ENCODE peak calls at places on chromosomes 12 and 14, in seven cellular contexts. B is uterus, U is ovary, T is adrenal gland, R is esophagus squamous epithelium, J is HCT116, C is suprapubic skin. E is an unnamed sample.
A peak's percentile ranks its signal among the peaks of the same experiment; 100 is the strongest.

GRCh38 chr14:91177073-91177796 is 63.4 kb downstream of the DGLUCY start:
- DNase-seq in B (peak; percentile 46), U (peak; percentile 40), T (peak; percentile 39), R (no peak), J (peak; percentile 31), C (no peak), E (peak; percentile 84)

GRCh38 chr12:4168041-4168440 is 105.5 kb upstream of the CCND2 start:
- DNase-seq in B (no peak), U (no peak), T (no peak), R (no peak), J (no peak), C (no peak), E (no peak)

GRCh38 chr14:87491816-87492215 is 501.2 kb downstream of the GALC start:
- DNase-seq in B (no peak), U (no peak), T (no peak), R (no peak), J (no peak), C (no peak), E (no peak)

GRCh38 chr14:49766839-49767238 is 1.1 kb upstream of the KLHDC2 start:
- DNase-seq in B (no peak), U (no peak), T (peak; percentile 30), R (no peak), J (no peak), C (no peak), E (no peak)

GRCh38 chr14:99971929-99972747 is 93.1 kb upstream of the EVL start:
- DNase-seq in B (no peak), U (no peak), T (no peak), R (no peak), J (no peak), C (no peak), E (peak; percentile 80)

GRCh38 chr14:75399819-75400678 is 27.8 kb upstream of the JDP2 start:
- DNase-seq in B (peak; percentile 74), U (peak; percentile 67), T (peak; percentile 98), R (peak; percentile 51), J (no peak), C (peak; percentile 94), E (peak; percentile 77)

GRCh38 chr12:111034148-111034910 is 114.0 kb upstream of the MYL2 start:
- DNase-seq in B (no peak), U (no peak), T (no peak), R (no peak), J (no peak), C (no peak), E (peak; percentile 45)

GRCh38 chr12:111775205-111776193 is 8.8 kb downstream of the ALDH2 start:
- DNase-seq in B (peak; percentile 82), U (peak; percentile 86), T (peak; percentile 72), R (no peak), J (no peak), C (peak; percentile 88), E (peak; percentile 93)

GRCh38 chr12:175250-175649 is 38.7 kb downstream of the SLC6A12 start:
- DNase-seq in B (no peak), U (no peak), T (no peak), R (no peak), J (no peak), C (no peak), E (no peak)

GRCh38 chr12:15996254-15996653 is 85.1 kb downstream of the DERA start:
- DNase-seq in B (no peak), U (no peak), T (no peak), R (no peak), J (no peak), C (no peak), E (no peak)

GRCh38 chr14:61925732-61926445 is 163.7 kb downstream of the SNAPC1 start:
- DNase-seq in B (no peak), U (no peak), T (no peak), R (no peak), J (no peak), C (no peak), E (no peak)

GRCh38 chr14:49972840-49973239 is 80.0 kb downstream of the ARF6 start:
- DNase-seq in B (peak; percentile 38), U (peak; percentile 47), T (no peak), R (no peak), J (peak; percentile 71), C (no peak), E (no peak)

GRCh38 chr14:89486961-89487360 is 69.9 kb upstream of the FOXN3 start:
- DNase-seq in B (no peak), U (no peak), T (no peak), R (no peak), J (no peak), C (no peak), E (peak; percentile 47)

GRCh38 chr12:104353012-104353981 is 49.8 kb downstream of the EID3 start:
- DNase-seq in B (no peak), U (no peak), T (no peak), R (no peak), J (no peak), C (no peak), E (no peak)

GRCh38 chr12:124742111-124742510 is 121.6 kb downstream of the SCARB1 start:
- DNase-seq in B (no peak), U (no peak), T (no peak), R (no peak), J (no peak), C (no peak), E (no peak)

GRCh38 chr14:76203086-76204001 is 51.6 kb downstream of the GPATCH2L start:
- DNase-seq in B (peak; percentile 55), U (peak; percentile 50), T (peak; percentile 27), R (no peak), J (no peak), C (no peak), E (no peak)

GRCh38 chr12:16350682-16351081 is 3.2 kb downstream of the MGST1 start:
- DNase-seq in B (peak; percentile 51), U (no peak), T (no peak), R (no peak), J (peak; percentile 75), C (no peak), E (no peak)

GRCh38 chr12:68223067-68223747 is 2.4 kb downstream of the IL26 start:
- DNase-seq in B (peak; percentile 80), U (peak; percentile 86), T (peak; percentile 80), R (no peak), J (peak; percentile 76), C (peak; percentile 84), E (peak; percentile 84)

GRCh38 chr12:125528300-125528699 is 463.1 kb downstream of the AACS start:
- DNase-seq in B (no peak), U (no peak), T (no peak), R (no peak), J (no peak), C (no peak), E (no peak)

GRCh38 chr14:27845241-27845850 is 921.2 kb upstream of the FOXG1 start:
- DNase-seq in B (peak; percentile 5), U (no peak), T (no peak), R (no peak), J (no peak), C (no peak), E (peak; percentile 74)

GRCh38 chr12:60123443-60124000 is 527.7 kb downstream of the SLC16A7 start:
- DNase-seq in B (no peak), U (no peak), T (no peak), R (no peak), J (no peak), C (no peak), E (no peak)

DNA sequence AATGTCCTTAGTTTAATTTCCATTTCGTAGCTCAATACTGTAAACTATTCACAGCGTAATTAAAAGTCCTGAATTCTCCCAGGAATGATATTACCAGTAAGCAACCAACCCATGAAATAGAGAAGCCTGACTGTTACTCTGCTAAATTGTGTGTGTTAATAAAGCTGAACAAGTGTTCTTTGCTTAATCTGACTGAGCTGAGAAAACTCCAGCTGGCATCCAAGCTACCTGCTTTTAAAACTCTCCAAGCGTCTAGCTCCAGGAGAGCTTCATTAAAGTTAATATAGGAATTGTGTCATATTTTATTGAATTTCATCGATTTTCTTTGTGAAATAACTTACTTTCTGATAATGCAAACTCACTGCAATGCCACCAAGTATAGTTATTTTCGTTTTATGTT is 524.4 kb downstream of the SLC16A7 start:
- DNase-seq in B (no peak), U (no peak), T (no peak), R (no peak), J (no peak), C (no peak), E (no peak)
- H3K4me3 ChIP-seq in B (no peak overlapping the region), U (no peak overlapping the region), T (no peak overlapping the region), R (no peak overlapping the region), J (no peak overlapping the region), C (no peak overlapping the region), E (no peak overlapping the region)

DNA sequence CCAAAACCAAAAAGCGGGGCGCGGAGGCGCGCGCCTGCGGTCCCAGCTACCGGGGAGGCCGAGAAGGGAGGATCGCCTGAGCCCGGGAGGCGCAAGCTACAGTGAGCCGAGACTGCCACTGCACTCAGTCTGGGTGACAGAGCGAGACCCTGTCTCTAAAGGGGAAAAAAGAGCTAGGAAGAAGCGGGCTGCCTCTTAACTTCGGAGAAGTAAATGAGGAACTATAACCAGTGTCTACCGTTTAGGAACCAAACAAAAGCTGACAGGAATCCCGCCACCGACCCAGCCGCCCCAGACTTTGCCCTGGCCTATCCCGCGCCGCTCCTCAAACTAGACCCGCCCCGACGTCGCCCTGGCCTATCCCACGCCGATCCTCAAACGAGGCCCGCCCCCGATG is 611 bp upstream of the SIVA1 start:
- DNase-seq in B (peak; percentile 37), U (no peak), T (no peak), R (peak; percentile 100), J (no peak), C (no peak), E (no peak)
- TF ChIP-seq POLR2A in B (no peak), U (no peak), T (peak; percentile 41), R (no peak), J (no peak), C (no peak), E (no peak)

DNA sequence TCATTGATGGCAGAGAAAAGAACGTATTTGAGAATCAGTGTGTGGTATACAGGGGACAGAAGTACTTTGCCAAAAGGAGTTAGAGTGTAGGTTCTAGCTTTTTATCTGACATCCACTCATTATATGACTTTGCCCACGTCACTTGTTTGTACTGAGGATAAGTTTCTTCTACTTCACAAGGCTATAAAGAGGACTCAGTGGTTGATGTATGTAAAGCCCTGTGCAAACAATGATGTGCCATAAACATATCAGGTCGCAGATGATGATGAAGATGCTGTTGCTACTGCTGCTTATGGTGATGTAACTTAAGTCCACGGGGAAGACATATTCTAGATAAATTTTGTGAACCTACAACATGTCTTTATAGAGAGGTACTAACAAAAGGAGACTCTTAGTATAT is 66.3 kb downstream of the TRHDE start:
- DNase-seq in B (no peak), U (no peak), T (no peak), R (no peak), J (no peak), C (no peak), E (no peak)
- H3K27ac ChIP-seq in B (no peak overlapping the region), U (no peak overlapping the region), T (no peak overlapping the region), R (no peak overlapping the region), J (no peak overlapping the region), C (no peak overlapping the region), E (no peak overlapping the region)

GRCh38 chr12:55647027-55647426 is 10.3 kb downstream of the OR10P1 start:
- DNase-seq in B (no peak), U (no peak), T (no peak), R (no peak), J (no peak), C (no peak), E (no peak)

GRCh38 chr12:55641595-55641994 is 4.9 kb downstream of the OR10P1 start:
- DNase-seq in B (no peak), U (no peak), T (no peak), R (no peak), J (no peak), C (peak; percentile 44), E (peak; percentile 82)

GRCh38 chr12:55637467-55637866 is 775 bp downstream of the OR10P1 start:
- DNase-seq in B (no peak), U (no peak), T (no peak), R (no peak), J (no peak), C (no peak), E (no peak)

GRCh38 chr12:55636853-55637252 is at the start of gene OR10P1:
- DNase-seq in B (no peak), U (no peak), T (no peak), R (no peak), J (no peak), C (no peak), E (no peak)

GRCh38 chr12:55642275-55643068 is 5.8 kb downstream of the OR10P1 start:
- DNase-seq in B (no peak), U (no peak), T (no peak), R (no peak), J (no peak), C (no peak), E (peak; percentile 87)
- H3K4me3 ChIP-seq in B (no peak overlapping the region), U (no peak overlapping the region), T (no peak overlapping the region), R (no peak overlapping the region), J (no peak overlapping the region), C (no peak overlapping the region), E (no peak overlapping the region)